ENCODE peak calls at places on chromosome 16, in four cellular contexts. D is neural crest cell, X is NCI-H1436, E is cardiac fibroblast. P is an unnamed sample.

GRCh38 chr16:12462690-12463646 is 340.7 kb downstream of the CPPED1 start:
- DNase-seq in D (no peak), X (no peak), E (peak), P (no peak)

GRCh38 chr16:27646811-27647210 is 96.9 kb downstream of the KATNIP start:
- DNase-seq in D (no peak), X (no peak), E (peak), P (no peak)

GRCh38 chr16:15450624-15451023 is 16.2 kb downstream of the BMERB1 start:
- DNase-seq in D (no peak), X (no peak), E (no peak), P (no peak)

GRCh38 chr16:19424478-19424877 is 6.8 kb downstream of the TMC5 start:
- DNase-seq in D (no peak), X (no peak), E (no peak), P (no peak)

GRCh38 chr16:88610080-88610479 is 28.3 kb upstream of the IL17C start:
- DNase-seq in D (no peak), X (no peak), E (no peak), P (no peak)

GRCh38 chr16:23858496-23859062 is 22.8 kb downstream of the PRKCB start:
- DNase-seq in D (no peak), X (no peak), E (no peak), P (no peak)

GRCh38 chr16:46627746-46628145 is 6.6 kb upstream of the SHCBP1 start:
- DNase-seq in D (no peak), X (no peak), E (no peak), P (no peak)

GRCh38 chr16:54632821-54633220 is 297.8 kb upstream of the IRX5 start:
- DNase-seq in D (no peak), X (no peak), E (no peak), P (no peak)

GRCh38 chr16:8946544-8946943 is 17.2 kb downstream of the USP7 start:
- DNase-seq in D (no peak), X (no peak), E (no peak), P (no peak)

P was measured in NCI-H2227 treated with DMSO at 0.1 percent for 48 hours.